ENCODE peak calls at places on chromosomes 13 and 19, in seven cellular contexts. K is fibroblast of lung, D is RWPE1, T is fibroblast of pulmonary artery, L is AG09309, V is endodermal cell, C is omental fat pad. R is an unnamed sample.

GRCh38 chr19:18846862-18847515 is 15.2 kb downstream of the UPF1 start:
- DNase-seq in K (peak), D (peak), T (peak), L (peak), V (peak), C (peak), R (peak)

GRCh38 chr13:113582841-113583631 is 1.5 kb upstream of the TFDP1 start:
- DNase-seq in K (no peak), D (no peak), T (no peak), L (no peak), V (peak), C (no peak), R (no peak)

GRCh38 chr19:38728752-38729541 is 15.3 kb downstream of the CAPN12 start:
- DNase-seq in K (no peak), D (no peak), T (no peak), L (no peak), V (no peak), C (no peak), R (no peak)

GRCh38 chr19:55809381-55810058 is 22.3 kb downstream of the NLRP11 start:
- DNase-seq in K (peak), D (no peak), T (peak), L (peak), V (peak), C (no peak), R (peak)

GRCh38 chr13:42333613-42334328 is 61.8 kb downstream of the AKAP11 start:
- DNase-seq in K (peak), D (peak), T (peak), L (no peak), V (peak), C (no peak), R (peak)

GRCh38 chr19:41930926-41931592 is 2.8 kb upstream of the ERFL start:
- DNase-seq in K (no peak), D (no peak), T (no peak), L (no peak), V (peak), C (no peak), R (no peak)

GRCh38 chr13:113429608-113429985 is 23.7 kb downstream of the ADPRHL1 start:
- DNase-seq in K (no peak), D (no peak), T (no peak), L (no peak), V (no peak), C (no peak), R (no peak)

GRCh38 chr13:45325806-45326205 is 15.2 kb downstream of the TPT1 start:
- DNase-seq in K (peak), D (peak), T (peak), L (peak), V (no peak), C (no peak), R (peak)

GRCh38 chr19:52343548-52343947 is 7.5 kb downstream of the ZNF610 start:
- DNase-seq in K (peak), D (no peak), T (peak), L (no peak), V (peak), C (peak), R (peak)

GRCh38 chr13:60869941-60870613 is 473.1 kb downstream of the TDRD3 start:
- DNase-seq in K (no peak), D (no peak), T (no peak), L (no peak), V (no peak), C (no peak), R (no peak)

GRCh38 chr13:99575376-99575775 is 74.1 kb downstream of the TM9SF2 start:
- DNase-seq in K (no peak), D (no peak), T (no peak), L (no peak), V (peak), C (no peak), R (no peak)

GRCh38 chr13:99572921-99573320 is 71.6 kb downstream of the TM9SF2 start:
- DNase-seq in K (peak), D (no peak), T (peak), L (no peak), V (no peak), C (no peak), R (no peak)

GRCh38 chr13:99582511-99582910 is 81.2 kb downstream of the TM9SF2 start:
- DNase-seq in K (no peak), D (no peak), T (no peak), L (no peak), V (no peak), C (no peak), R (no peak)

GRCh38 chr13:99580500-99581268 is 79.4 kb downstream of the TM9SF2 start:
- DNase-seq in K (no peak), D (no peak), T (no peak), L (no peak), V (no peak), C (no peak), R (no peak)

DNA sequence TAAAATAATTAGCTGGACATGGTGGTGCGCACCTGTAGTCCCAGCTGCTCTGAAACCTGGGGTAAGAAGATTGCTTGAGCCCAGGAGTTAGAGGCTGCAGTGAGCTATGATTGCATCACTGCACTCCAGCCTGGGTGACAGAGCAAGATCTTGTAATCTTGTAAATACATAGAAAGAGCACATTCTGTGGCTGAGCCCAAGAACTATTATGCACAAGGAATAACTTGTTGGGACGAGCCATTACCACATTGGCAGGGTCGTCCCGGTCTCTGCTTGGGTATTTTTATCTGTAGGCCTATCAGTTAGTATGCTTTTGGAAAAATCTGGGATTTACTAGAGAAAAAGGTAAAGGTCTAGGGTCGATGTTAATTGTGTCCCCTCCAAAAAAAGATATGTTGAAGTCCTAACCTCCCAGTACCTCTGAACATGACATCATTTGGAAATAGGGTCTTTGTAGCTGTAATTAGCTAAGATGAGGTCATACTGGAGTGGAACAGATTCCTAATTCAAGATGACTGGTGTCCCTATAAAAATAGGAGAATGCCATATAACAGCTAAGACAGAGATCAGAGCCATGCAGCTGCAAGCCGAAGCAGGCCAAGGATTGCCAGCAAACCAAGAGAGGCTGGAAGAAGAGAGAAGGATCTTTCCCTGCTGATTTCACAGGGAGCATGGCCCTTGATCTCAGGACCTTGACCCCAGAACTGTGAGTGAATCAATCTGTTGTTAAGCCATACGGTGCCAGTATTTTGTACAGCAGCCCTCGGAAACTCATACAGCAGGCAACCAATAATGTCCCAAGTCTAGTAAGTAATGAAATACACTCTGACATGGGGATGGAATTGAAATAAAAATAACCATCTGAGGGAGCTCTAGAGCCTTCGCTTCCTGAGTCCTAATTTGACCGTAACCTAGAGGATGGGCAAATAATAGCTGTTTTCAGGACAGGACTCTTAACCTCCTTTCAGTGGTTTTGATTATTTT is 77.0 kb downstream of the TM9SF2 start:
- DNase-seq in K (no peak), D (no peak), T (peak), L (no peak), V (no peak), C (no peak), R (peak)
- TF ChIP-seq CTCF in K (peak), D (no peak), T (peak), L (peak), V (peak), C (no peak), R (peak)

DNA sequence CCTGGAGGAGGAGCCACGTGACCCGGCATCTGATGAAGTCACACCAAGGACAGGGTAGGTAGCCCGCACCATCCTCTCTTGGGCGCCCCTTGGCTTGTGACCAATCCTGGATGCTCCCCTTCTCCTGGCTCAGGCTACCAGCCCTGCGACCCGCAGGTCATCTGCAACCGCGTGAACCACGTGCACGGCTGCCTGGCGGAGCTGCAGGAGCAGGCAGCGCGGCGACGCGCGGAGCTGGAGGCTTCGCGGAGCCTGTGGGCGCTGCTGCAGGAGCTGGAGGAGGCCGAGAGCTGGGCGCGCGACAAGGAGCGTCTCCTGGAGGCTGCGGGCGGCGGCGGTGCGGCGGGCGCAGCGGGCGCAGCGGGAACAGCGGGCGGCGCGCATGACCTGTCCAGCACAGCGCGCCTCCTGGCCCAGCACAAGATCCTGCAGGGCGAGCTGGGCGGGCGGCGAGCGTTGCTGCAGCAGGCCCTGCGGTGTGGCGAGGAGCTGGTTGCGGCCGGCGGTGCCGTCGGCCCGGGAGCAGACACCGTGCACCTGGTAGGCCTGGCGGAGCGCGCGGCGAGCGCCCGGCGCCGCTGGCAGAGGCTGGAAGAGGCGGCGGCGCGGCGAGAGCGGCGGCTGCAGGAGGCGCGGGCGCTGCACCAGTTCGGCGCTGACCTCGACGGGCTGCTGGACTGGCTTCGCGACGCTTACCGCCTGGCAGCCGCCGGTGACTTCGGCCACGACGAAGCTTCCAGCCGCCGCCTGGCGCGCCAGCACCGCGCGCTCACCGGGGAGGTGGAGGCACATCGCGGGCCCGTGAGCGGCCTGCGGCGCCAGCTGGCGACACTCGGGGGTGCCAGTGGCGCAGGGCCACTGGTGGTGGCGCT is 45.9 kb downstream of the SPTBN4 start:
- DNase-seq in K (peak), D (no peak), T (peak), L (no peak), V (peak), C (no peak), R (no peak)
- TF ChIP-seq CTCF in K (no peak), D (no peak), T (no peak), L (no peak), V (no peak), C (no peak), R (no peak)

GRCh38 chr19:8307400-8307964 is 676 bp downstream of the CD320 start:
- DNase-seq in K (no peak), D (no peak), T (no peak), L (no peak), V (peak), C (peak), R (no peak)
- TF ChIP-seq CTCF in K (no peak), D (no peak), T (no peak), L (no peak), V (peak), C (no peak), R (no peak)

DNA sequence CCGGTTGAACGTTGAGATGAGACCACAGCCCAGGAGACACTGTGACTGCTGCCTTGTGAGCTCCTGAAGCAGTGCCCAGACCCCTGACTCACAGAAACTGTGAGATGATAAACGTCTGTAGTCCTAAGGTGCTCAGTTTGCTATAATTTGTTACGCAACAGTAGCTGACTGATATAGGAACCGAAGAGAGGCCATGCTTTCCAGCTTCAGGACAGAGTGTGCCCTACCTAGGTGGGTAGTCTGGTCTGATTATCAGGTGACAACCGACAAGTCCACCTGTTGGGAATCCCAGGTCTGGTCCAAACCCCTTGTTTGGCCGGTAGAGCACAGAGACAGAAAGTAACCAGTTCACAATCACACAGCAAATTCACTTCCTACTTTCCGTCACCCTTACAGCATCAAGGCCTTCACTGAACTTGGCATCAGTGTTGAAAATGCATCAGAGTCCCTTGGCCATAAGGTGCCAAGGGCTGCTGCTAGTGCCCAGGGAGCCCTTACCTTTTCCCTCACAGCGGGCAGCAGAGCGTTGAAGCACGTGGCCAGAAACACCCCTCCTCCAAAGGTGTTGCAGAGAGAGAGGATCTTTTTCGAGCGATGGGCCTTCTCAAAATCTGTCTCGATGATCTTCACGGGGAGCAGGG is 3.1 kb downstream of the SLC39A3 start:
- DNase-seq in K (no peak), D (no peak), T (no peak), L (no peak), V (no peak), C (no peak), R (no peak)
- TF ChIP-seq CTCF in K (no peak), D (no peak), T (no peak), L (no peak), V (no peak), C (no peak), R (no peak)

GRCh38 chr13:75541287-75541686 is 3.6 kb upstream of the COMMD6 start:
- DNase-seq in K (no peak), D (no peak), T (no peak), L (no peak), V (no peak), C (no peak), R (no peak)

GRCh38 chr13:75533866-75534265 is 3.8 kb downstream of the COMMD6 start:
- DNase-seq in K (peak), D (no peak), T (no peak), L (no peak), V (no peak), C (no peak), R (no peak)

GRCh38 chr13:75541961-75542360 is 4.3 kb upstream of the COMMD6 start:
- DNase-seq in K (no peak), D (no peak), T (no peak), L (no peak), V (no peak), C (no peak), R (no peak)

GRCh38 chr13:75537401-75538365 is at the start of gene COMMD6:
- DNase-seq in K (peak), D (peak), T (peak), L (peak), V (peak), C (no peak), R (peak)
- TF ChIP-seq CTCF in K (peak), D (no peak), T (peak), L (peak), V (peak), C (no peak), R (no peak)

GRCh38 chr13:37503287-37503686 is 95.3 kb downstream of the POSTN start:
- DNase-seq in K (no peak), D (no peak), T (no peak), L (no peak), V (no peak), C (no peak), R (no peak)
- TF ChIP-seq CTCF in K (no peak), D (no peak), T (no peak), L (no peak), V (no peak), C (no peak), R (no peak)

GRCh38 chr19:13153627-13154240 is 3.5 kb downstream of the IER2 start:
- DNase-seq in K (peak), D (no peak), T (peak), L (no peak), V (no peak), C (no peak), R (no peak)

GRCh38 chr19:13154241-13154778 is 4.1 kb downstream of the IER2 start:
- DNase-seq in K (peak), D (peak), T (peak), L (peak), V (peak), C (peak), R (peak)

GRCh38 chr19:13152854-13153626 is 2.8 kb downstream of the IER2 start:
- DNase-seq in K (peak), D (peak), T (peak), L (no peak), V (peak), C (peak), R (peak)

GRCh38 chr19:13155472-13156284 is 5.5 kb downstream of the IER2 start:
- DNase-seq in K (peak), D (peak), T (peak), L (no peak), V (peak), C (peak), R (peak)

DNA sequence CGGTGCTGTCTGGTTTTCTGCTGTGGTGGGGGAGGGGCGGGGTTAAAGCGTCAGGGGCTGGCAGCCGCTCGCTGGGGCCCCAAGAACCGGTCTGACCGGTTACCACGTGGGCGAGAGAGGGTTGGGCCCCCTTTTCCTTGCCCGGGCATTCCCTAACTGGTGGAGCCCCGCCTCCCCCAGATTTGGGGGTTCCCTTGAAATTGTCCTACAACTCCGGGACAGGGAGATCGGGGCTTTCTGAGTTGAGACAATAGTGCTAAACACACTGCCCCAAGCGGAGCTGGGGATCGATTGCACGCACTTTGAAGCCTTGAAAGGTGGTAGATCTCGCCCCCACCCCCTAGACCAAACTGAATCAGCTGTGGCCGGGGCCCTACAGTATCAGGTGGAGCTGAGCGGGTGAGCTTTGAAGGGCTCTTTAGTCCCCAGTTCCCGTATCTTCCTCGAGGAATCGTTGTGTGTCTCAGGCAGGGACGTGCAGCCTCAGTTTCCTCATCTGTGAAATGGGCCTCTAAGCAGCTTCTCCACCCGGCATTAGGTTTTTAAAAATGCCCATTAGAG is 4.8 kb downstream of the IER2 start:
- DNase-seq in K (peak), D (peak), T (peak), L (no peak), V (peak), C (peak), R (peak)
- TF ChIP-seq CTCF in K (peak), D (peak), T (peak), L (peak), V (peak), C (no peak), R (peak)

DNA sequence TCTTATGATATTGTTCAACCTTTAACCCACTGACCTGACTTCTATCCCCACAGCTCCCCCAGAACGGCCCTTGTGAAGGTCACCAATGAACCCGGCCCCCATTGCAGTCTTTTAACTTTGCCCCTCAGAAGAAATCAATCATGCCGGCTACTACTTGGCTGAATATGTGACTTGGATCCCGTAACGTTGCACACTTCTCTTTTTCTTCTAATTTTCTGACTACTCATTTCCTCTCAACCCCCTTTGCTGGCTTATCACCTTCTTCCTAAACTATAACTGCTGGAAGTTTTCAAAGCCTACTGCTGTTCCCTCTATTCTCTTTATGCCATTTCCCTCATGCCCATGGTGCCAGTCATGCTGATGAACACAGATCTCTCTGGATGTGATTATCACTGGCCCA is 367.6 kb downstream of the DNAJC15 start:
- DNase-seq in K (no peak), D (no peak), T (no peak), L (no peak), V (no peak), C (no peak), R (no peak)
- TF ChIP-seq CTCF in K (no peak), D (no peak), T (no peak), L (no peak), V (no peak), C (no peak), R (no peak)